ENCODE peak calls at places on chromosomes 5 and 9, in ten cellular contexts. M is posterior cingulate gyrus; U is kidney; A is stimulated activated CD4-positive, alpha-beta T cell treated with anti-CD3 and anti-CD28 coated beads, Interleukin-2, amount 100 ng/mL, for 48 hours; L is activated T-cell treated with anti-CD3 and anti-CD28 coated beads for 48 hours; Q is M059J; K is CD8-positive, alpha-beta T cell; C is GM03348; G is NCI-H1105; Z is T1000. Y is an unnamed sample.

GRCh38 chr5:62689599-62690368 is 111.2 kb downstream of the LRRC70 start:
- DNase-seq in M (no peak), U (no peak), A (no peak), L (no peak), Q (peak; percentile 7), K (no peak), C (peak; percentile 10), G (no peak), Z (no peak), Y (no peak)

GRCh38 chr5:91384671-91385430 is 1.7 kb upstream of the ARRDC3 start:
- DNase-seq in M (no peak), U (no peak), A (no peak), L (no peak), Q (peak; percentile 91), K (no peak), C (peak; percentile 79), G (peak; percentile 60), Z (no peak), Y (peak; percentile 56)

GRCh38 chr5:53944981-53945380 is 365.4 kb downstream of the ARL15 start:
- DNase-seq in M (no peak), U (no peak), A (no peak), L (no peak), Q (peak; percentile 33), K (no peak), C (no peak), G (no peak), Z (no peak), Y (no peak)

GRCh38 chr9:133274236-133275104 is 531 bp downstream of the ABO start:
- DNase-seq in M (no peak), U (no peak), A (no peak), L (no peak), Q (no peak), K (no peak), C (no peak), G (no peak), Z (no peak), Y (peak; percentile 37)

GRCh38 chr9:99063522-99063921 is 41.4 kb upstream of the TGFBR1 start:
- DNase-seq in M (no peak), U (no peak), A (no peak), L (no peak), Q (no peak), K (no peak), C (no peak), G (no peak), Z (no peak), Y (no peak)

GRCh38 chr9:127347831-127348699 is 48.9 kb upstream of the SLC2A8 start:
- DNase-seq in M (no peak), U (no peak), A (no peak), L (no peak), Q (no peak), K (no peak), C (peak; percentile 53), G (no peak), Z (no peak), Y (no peak)

GRCh38 chr5:172530406-172530805 is 76.1 kb upstream of the SH3PXD2B start:
- DNase-seq in M (no peak), U (no peak), A (no peak), L (no peak), Q (no peak), K (no peak), C (peak; percentile 4), G (no peak), Z (no peak), Y (no peak)

GRCh38 chr5:164007062-164007461 is 501.6 kb downstream of the MAT2B start:
- DNase-seq in M (no peak), U (no peak), A (no peak), L (no peak), Q (no peak), K (no peak), C (no peak), G (no peak), Z (no peak), Y (no peak)

GRCh38 chr9:116337015-116337414 is 183.4 kb downstream of the PAPPA start:
- DNase-seq in M (no peak), U (no peak), A (no peak), L (no peak), Q (peak; percentile 46), K (no peak), C (peak; percentile 52), G (no peak), Z (no peak), Y (no peak)

GRCh38 chr5:132215329-132215728 is 12.3 kb downstream of the P4HA2 start:
- DNase-seq in M (peak; percentile 82), U (peak; percentile 97), A (no peak), L (no peak), Q (peak; percentile 97), K (no peak), C (peak; percentile 97), G (no peak), Z (peak; percentile 89), Y (peak; percentile 69)

GRCh38 chr9:38681747-38682227 is 38.1 kb downstream of the FAM240B start:
- DNase-seq in M (no peak), U (no peak), A (no peak), L (no peak), Q (peak; percentile 91), K (no peak), C (no peak), G (no peak), Z (peak; percentile 12), Y (no peak)

GRCh38 chr5:88732181-88732633 is 150.8 kb downstream of the MEF2C start:
- DNase-seq in M (peak; percentile 37), U (peak; percentile 71), A (no peak), L (no peak), Q (peak; percentile 77), K (no peak), C (peak; percentile 49), G (no peak), Z (no peak), Y (peak; percentile 20)

GRCh38 chr9:137751616-137752015 is 126.0 kb upstream of the CACNA1B start:
- DNase-seq in M (no peak), U (no peak), A (no peak), L (no peak), Q (no peak), K (no peak), C (no peak), G (no peak), Z (no peak), Y (no peak)

GRCh38 chr5:34919077-34919476 is 3.6 kb downstream of the BRIX1 start:
- DNase-seq in M (no peak), U (no peak), A (no peak), L (no peak), Q (no peak), K (no peak), C (no peak), G (no peak), Z (no peak), Y (no peak)

GRCh38 chr5:34709861-34710673 is 53.9 kb downstream of the RAI14 start:
- DNase-seq in M (no peak), U (no peak), A (no peak), L (no peak), Q (peak; percentile 89), K (no peak), C (peak; percentile 77), G (no peak), Z (no peak), Y (no peak)